ENCODE peak calls at places on chromosome 19, in four cellular contexts. L is tibial nerve, Z is ovary, F is suprapubic skin. T is an unnamed sample.

GRCh38 chr19:49347835-49348234 is 12.6 kb downstream of the CD37 start:
- DNase-seq in L (no peak), Z (no peak), F (no peak), T (no peak)

GRCh38 chr19:13016628-13017305 is 21.5 kb downstream of the NFIX start:
- DNase-seq in L (no peak), Z (no peak), F (no peak), T (no peak)

GRCh38 chr19:32407004-32407992 is 1.7 kb downstream of the DPY19L3 start:
- DNase-seq in L (no peak), Z (peak), F (peak), T (no peak)

GRCh38 chr19:14061081-14061749 is 661 bp downstream of the PALM3 start:
- DNase-seq in L (no peak), Z (no peak), F (no peak), T (no peak)

GRCh38 chr19:35723671-35724070 is 5.9 kb downstream of the KMT2B start:
- DNase-seq in L (no peak), Z (no peak), F (no peak), T (no peak)

GRCh38 chr19:57903298-57904174 is 12.9 kb downstream of the ZNF417 start:
- DNase-seq in L (no peak), Z (no peak), F (no peak), T (no peak)

GRCh38 chr19:49533551-49534488 is 6.0 kb downstream of the RCN3 start:
- DNase-seq in L (peak), Z (peak), F (peak), T (peak)

GRCh38 chr19:40717880-40718773 is 1.2 kb downstream of the ITPKC start:
- DNase-seq in L (no peak), Z (peak), F (no peak), T (no peak)

GRCh38 chr19:3479819-3480215 is 508 bp downstream of the SMIM24 start:
- DNase-seq in L (no peak), Z (no peak), F (no peak), T (no peak)

GRCh38 chr19:49244256-49244655 is 80.7 kb downstream of the SLC6A16 start:
- DNase-seq in L (no peak), Z (no peak), F (no peak), T (no peak)

GRCh38 chr19:42397315-42398166 is 7.4 kb upstream of the CNFN start:
- DNase-seq in L (no peak), Z (no peak), F (no peak), T (no peak)

GRCh38 chr19:42353341-42354015 is 28.0 kb downstream of the MEGF8 start:
- DNase-seq in L (no peak), Z (no peak), F (no peak), T (peak)

GRCh38 chr19:42325896-42326771 is 699 bp downstream of the MEGF8 start:
- DNase-seq in L (no peak), Z (no peak), F (no peak), T (no peak)

GRCh38 chr19:38425810-38426466 is at the start of gene RASGRP4:
- DNase-seq in L (no peak), Z (no peak), F (no peak), T (no peak)

GRCh38 chr19:38695319-38695683 is 47.9 kb downstream of the ACTN4 start:
- DNase-seq in L (no peak), Z (no peak), F (no peak), T (no peak)

GRCh38 chr19:3979289-3979673 is 6.0 kb downstream of the EEF2 start:
- DNase-seq in L (no peak), Z (peak), F (peak), T (no peak)

GRCh38 chr19:996051-996838 is 4.0 kb upstream of the GRIN3B start:
- DNase-seq in L (no peak), Z (no peak), F (no peak), T (peak)

GRCh38 chr19:55027472-55028337 is 10.4 kb downstream of the GP6 start:
- DNase-seq in L (no peak), Z (no peak), F (no peak), T (peak)

GRCh38 chr19:12880551-12881171 is 588 bp downstream of the DNASE2 start:
- DNase-seq in L (no peak), Z (no peak), F (peak), T (peak)

GRCh38 chr19:6803036-6803404 is 30.5 kb downstream of the VAV1 start:
- DNase-seq in L (no peak), Z (no peak), F (no peak), T (no peak)

GRCh38 chr19:56121180-56122167 is at the start of gene ZNF787:
- DNase-seq in L (peak), Z (peak), F (peak), T (peak)
- TF ChIP-seq EP300 in L (peak), Z (peak), F (no peak), T (no peak)

DNA sequence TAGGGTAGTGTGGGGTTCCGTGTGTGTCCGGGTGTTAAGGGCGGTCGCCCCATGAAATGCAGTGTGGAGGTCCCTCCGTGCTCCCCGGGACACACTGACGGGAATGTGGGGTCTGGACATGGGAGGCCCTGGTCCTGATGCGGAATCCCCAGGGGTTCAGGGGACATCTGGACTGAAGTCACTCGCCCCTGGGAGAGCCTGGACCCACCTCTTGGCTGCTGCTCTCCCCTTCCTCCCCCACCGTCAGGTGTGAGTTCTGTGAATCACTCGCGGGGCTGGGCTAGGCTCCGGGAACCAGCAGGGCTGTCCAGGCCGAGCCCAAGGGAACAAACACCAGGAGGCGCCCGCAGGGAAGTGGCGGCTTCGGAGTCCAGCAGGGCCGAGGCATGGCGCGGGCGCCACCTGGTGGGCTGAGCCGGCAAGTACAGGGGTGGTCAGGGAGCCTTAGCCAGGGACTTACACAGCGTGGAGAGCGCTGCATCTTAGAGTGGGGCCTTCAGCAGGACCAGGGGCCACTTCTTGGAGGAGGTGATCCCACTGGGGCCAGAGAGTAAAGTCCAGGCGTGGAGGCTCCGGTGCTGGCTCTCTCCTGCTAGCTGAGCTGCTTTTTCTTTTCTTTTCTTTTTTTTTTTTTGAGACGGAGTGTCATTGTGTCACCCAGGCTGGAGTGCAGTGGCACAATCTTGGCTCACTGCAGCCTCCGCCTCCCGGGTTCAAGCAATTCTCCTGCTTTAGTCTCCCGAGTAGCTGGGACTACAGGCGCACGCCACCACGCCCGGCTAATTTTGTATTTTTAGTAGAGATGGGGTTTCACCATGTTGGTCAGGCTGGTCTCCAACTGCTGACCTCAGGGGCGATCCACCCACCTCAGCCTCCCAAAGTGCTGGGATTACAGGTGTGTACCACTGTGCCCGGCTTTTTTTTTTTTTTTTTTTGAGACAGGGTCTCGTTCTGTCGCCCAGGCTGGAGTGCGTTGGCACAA is 20.1 kb downstream of the WTIP start:
- DNase-seq in L (peak), Z (peak), F (peak), T (peak)
- H3K4me3 ChIP-seq in L (no peak), Z (no peak), F (no peak), T (no peak)

GRCh38 chr19:15251749-15252397 is 19.6 kb upstream of the EPHX3 start:
- DNase-seq in L (peak), Z (peak), F (no peak), T (peak)
- TF ChIP-seq EP300 in L (peak), Z (peak), F (no peak), T (no peak)

DNA sequence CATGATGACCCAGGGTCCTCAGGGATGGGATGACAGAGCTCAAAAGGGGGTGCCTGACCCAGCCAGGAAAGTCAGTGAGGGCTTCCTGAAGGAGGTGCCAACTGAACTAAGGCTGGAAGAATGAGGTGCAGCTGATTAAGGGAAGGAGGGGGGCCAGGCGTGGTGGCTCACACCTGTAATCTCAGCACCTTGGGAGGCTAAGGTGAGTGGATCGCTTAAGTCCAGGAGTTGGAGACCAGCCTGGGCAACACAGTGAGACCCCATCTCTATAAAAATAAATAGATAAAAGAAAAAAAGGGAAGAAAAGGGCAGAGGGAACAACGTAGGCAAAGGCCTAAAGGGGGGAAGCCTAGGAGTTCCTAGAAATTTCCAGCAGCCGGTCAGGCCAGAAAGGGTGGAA is 9.1 kb upstream of the LYPD3 start:
- DNase-seq in L (no peak), Z (no peak), F (no peak), T (no peak)
- H3K4me3 ChIP-seq in L (peak), Z (no peak), F (peak), T (peak)

DNA sequence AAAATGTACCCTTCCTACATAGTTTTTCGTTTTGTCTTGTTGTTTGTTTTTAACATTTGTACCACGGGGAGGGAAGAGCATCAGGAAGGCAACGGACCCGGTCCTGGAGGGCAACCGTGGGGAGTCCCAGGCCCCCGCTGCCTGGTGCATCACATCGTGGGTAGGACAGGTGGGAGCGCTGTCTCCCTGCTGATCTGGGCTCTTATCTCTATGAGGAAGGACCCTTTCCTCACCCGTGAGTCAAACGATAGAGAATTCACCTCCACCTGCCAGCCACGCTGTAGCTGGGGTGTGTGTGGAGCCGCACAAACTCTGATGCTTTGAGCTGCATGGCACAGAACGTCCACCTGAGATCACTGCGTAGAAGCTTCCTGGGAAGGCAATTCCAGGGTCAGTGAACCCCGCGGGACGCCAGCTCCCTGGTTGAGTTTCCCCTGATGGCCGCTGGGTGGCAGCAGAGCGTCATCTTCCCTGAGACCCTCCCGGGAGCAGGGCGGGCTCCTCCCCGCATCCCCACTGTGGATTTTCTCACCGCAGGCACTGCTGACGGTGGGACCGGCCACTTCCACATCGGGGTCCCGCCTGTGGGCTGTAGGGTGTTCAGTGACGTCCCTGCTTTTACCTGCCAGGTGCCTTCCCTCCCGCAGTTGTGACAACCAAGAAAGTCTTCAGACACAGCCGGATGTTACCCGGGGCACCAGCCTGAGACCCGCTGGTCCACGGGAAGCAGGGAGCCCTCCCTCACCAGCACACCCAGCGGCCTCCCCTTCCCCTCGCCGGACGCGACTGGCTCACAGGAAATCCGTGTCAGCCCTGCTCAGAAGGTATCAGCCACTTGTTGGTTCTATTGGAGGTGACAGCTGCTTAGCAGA is 54.7 kb downstream of the ZNF787 start:
- DNase-seq in L (no peak), Z (peak), F (no peak), T (peak)
- TF ChIP-seq EP300 in L (no peak), Z (no peak), F (no peak), T (no peak)

GRCh38 chr19:46727036-46727501 is 10.2 kb upstream of the PRKD2 start:
- DNase-seq in L (no peak), Z (no peak), F (no peak), T (no peak)

GRCh38 chr19:46724468-46724867 is 7.6 kb upstream of the PRKD2 start:
- DNase-seq in L (no peak), Z (no peak), F (no peak), T (no peak)

GRCh38 chr19:46725036-46725820 is 8.3 kb upstream of the PRKD2 start:
- DNase-seq in L (no peak), Z (no peak), F (no peak), T (no peak)

GRCh38 chr19:46726551-46726950 is 9.6 kb upstream of the PRKD2 start:
- DNase-seq in L (no peak), Z (no peak), F (no peak), T (no peak)

DNA sequence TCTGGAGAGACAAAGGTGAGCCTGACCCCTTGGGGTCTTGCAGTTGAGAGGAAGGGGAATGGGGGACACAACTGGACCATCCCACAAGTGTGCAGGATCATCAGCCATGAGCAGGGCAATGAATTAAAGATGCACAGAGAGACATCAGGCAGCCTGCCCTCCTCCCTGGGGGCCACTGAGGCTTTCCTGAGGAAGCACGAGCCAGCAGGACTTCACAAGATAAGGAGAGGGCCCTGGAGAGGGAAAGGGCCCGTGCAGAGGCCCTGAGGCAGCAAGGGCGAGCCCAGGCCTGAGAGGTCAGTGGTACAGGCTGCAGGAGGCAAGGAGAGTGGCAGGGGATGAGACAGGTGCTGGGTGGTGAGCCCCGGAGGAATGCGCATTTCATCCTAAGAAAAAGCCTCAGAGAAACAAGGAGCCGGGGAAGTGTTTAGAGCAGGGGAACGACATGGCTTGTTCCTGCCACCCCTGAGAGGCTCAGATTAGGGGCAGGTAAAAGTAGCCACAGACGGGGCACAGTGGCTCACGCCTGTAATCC is 9.0 kb upstream of the PRKD2 start:
- DNase-seq in L (no peak), Z (no peak), F (no peak), T (no peak)
- H3K4me3 ChIP-seq in L (no peak), Z (no peak), F (no peak), T (no peak)

DNA sequence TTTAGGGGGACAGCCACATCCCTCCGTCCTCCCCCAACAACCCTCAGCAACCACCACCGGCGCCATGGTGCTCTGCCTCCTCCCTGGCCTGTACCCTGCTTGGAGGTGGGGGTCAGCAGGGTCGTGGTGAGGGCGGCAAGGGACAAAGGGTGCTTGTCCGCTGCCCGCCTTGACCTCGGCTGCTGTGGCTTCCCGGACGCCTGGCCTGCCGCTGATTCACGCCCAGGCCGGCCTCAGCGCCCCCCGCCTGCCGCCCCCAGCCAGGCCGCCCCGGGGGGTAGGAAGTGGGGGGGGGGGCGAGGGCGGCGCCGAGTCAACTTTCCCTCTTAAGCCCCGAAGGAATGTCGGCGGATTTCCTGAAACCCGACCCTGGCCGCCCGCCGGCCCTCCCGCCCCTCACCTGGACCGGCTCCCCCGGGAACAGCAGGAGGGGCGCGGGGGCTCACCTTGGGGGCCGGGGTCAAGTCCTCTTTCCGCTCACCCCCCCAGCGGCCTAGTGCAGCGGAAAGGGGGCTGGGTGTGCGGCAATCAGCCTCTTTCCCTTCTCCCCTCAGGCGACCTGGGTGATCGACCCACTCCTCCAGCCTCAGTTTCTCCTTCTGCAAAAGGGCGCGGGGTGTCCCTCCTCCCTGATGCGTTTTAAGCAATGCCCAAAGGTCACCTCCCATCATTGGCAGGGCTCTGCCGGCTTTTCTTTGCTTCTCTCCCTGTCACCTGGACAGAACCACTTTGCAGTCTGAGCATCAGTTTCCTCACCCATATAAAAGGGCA is 1.9 kb upstream of the TMEM59L start:
- DNase-seq in L (no peak), Z (no peak), F (no peak), T (no peak)
- TF ChIP-seq EP300 in L (no peak), Z (no peak), F (no peak), T (no peak)

GRCh38 chr19:36962346-36962745 is 46.2 kb downstream of the ZNF568 start:
- DNase-seq in L (no peak), Z (no peak), F (no peak), T (no peak)

GRCh38 chr19:36963262-36963661 is 47.1 kb downstream of the ZNF568 start:
- DNase-seq in L (no peak), Z (no peak), F (no peak), T (no peak)
- H3K4me3 ChIP-seq in L (no peak), Z (no peak), F (no peak), T (no peak)

GRCh38 chr19:30044273-30045259 is 102.5 kb downstream of the URI1 start:
- DNase-seq in L (no peak), Z (no peak), F (no peak), T (peak)
- TF ChIP-seq EP300 in L (no peak), Z (no peak), F (no peak), T (no peak)

GRCh38 chr19:10761443-10762242 is 43.8 kb downstream of the DNM2 start:
- DNase-seq in L (no peak), Z (no peak), F (no peak), T (no peak)

GRCh38 chr19:10760268-10760944 is 42.5 kb downstream of the DNM2 start:
- DNase-seq in L (no peak), Z (no peak), F (no peak), T (no peak)

GRCh38 chr19:10756371-10756770 is 38.5 kb downstream of the DNM2 start:
- DNase-seq in L (no peak), Z (no peak), F (no peak), T (no peak)

GRCh38 chr19:10756791-10757190 is 38.9 kb downstream of the DNM2 start:
- DNase-seq in L (no peak), Z (no peak), F (no peak), T (no peak)

DNA sequence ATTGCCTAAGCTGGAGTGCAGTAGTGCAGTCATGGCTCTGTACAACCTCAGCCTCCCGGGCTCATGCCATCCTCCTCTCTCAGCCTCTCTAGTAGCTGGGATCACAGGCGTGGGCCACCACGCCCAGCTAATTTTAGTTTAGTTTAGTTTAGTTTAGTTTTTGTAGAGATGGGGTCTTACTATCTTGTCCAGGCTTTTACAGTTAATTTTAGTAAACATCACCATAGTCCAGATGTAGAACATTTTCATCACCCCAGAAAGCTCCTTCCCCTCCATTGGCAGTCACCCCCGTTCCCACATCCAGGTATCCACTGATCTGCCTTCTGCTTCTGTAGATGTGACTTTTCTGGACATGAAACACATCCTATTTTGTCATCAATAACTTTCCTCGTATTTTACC is 41.1 kb downstream of the DNM2 start:
- DNase-seq in L (no peak), Z (no peak), F (no peak), T (no peak)
- H3K4me3 ChIP-seq in L (no peak), Z (no peak), F (no peak), T (no peak)